ENCODE peak calls at places on chromosomes 7 and 10, in nine cellular contexts. R is IMR-90, O is H1, S is spleen, D is A549, E is prostate gland, U is heart left ventricle, K is suprapubic skin, M is uterus. F is an unnamed sample. For H3K4me1, the result is how much of the 10 kb centered on the place peaks cover.

GRCh38 chr10:34345383-34345782 is 469.7 kb downstream of the PARD3 start:
- DNase-seq in M (no peak), D (no peak), R (no peak), S (no peak), K (no peak), U (no peak), E (no peak), O (no peak), F (no peak)

GRCh38 chr7:31751726-31752125 is 64.7 kb downstream of the PPP1R17 start:
- DNase-seq in R (no peak), K (no peak), S (no peak), D (no peak), U (no peak), M (no peak), O (no peak), E (no peak), F (no peak)

GRCh38 chr7:51633596-51633995 is 317.0 kb upstream of the COBL start:
- DNase-seq in O (no peak), E (no peak), M (no peak), D (no peak), S (no peak), R (no peak), U (no peak), K (no peak), F (no peak)

GRCh38 chr7:99098824-99099498 is 44.9 kb downstream of the SMURF1 start:
- DNase-seq in U (no peak), O (no peak), D (peak), R (no peak), K (no peak), S (no peak), M (no peak), E (no peak), F (no peak)

GRCh38 chr10:47137311-47137851 is 162.6 kb upstream of the GDF10 start:
- DNase-seq in R (peak), O (no peak), U (no peak), M (no peak), D (peak), K (no peak), E (no peak), S (no peak), F (peak)

GRCh38 chr7:24283900-24284698 is at the start of gene NPY:
- DNase-seq in K (no peak), D (no peak), R (no peak), E (no peak), O (peak), M (no peak), U (no peak), S (peak), F (no peak)

GRCh38 chr10:101775273-101776131 is at the start of gene FGF8:
- DNase-seq in E (no peak), R (no peak), O (peak), D (no peak), U (no peak), S (no peak), M (no peak), K (no peak), F (no peak)

GRCh38 chr10:50361946-50362345 is 110.6 kb upstream of the ASAH2 start:
- DNase-seq in S (no peak), E (no peak), M (no peak), U (no peak), R (no peak), D (no peak), O (no peak), K (no peak), F (no peak)

GRCh38 chr7:435518-436366 is 83.9 kb downstream of the PDGFA start:
- DNase-seq in O (no peak), D (peak), K (no peak), U (peak), E (peak), M (no peak), S (no peak), R (peak), F (no peak)

GRCh38 chr10:110425684-110426293 is 71.9 kb upstream of the DUSP5 start:
- DNase-seq in O (no peak), K (no peak), M (no peak), D (peak), R (peak), U (no peak), E (no peak), S (no peak), F (no peak)

GRCh38 chr10:130362308-130362761 is 226.1 kb downstream of the GLRX3 start:
- DNase-seq in E (no peak), D (no peak), U (peak), S (no peak), M (no peak), O (no peak), R (no peak), K (no peak), F (no peak)

GRCh38 chr7:98493379-98493778 is 92.5 kb upstream of the BAIAP2L1 start:
- DNase-seq in E (no peak), K (no peak), U (no peak), R (no peak), O (no peak), M (no peak), S (no peak), D (no peak), F (no peak)

GRCh38 chr10:4371691-4372295 is 454.2 kb upstream of the AKR1E2 start:
- DNase-seq in S (no peak), K (no peak), E (no peak), R (no peak), O (no peak), D (no peak), M (no peak), U (no peak), F (no peak)

GRCh38 chr7:154871483-154871882 is 131.4 kb downstream of the PAXIP1 start:
- DNase-seq in D (no peak), U (no peak), R (no peak), M (no peak), K (no peak), O (no peak), E (no peak), S (peak), F (no peak)

GRCh38 chr7:24656608-24657007 is 83.4 kb downstream of the PALS2 start:
- DNase-seq in E (no peak), R (no peak), U (no peak), K (no peak), M (no peak), O (no peak), D (no peak), S (no peak), F (no peak)

GRCh38 chr7:112056409-112056808 is 149.8 kb downstream of the DOCK4 start:
- DNase-seq in D (peak), U (no peak), E (no peak), R (peak), M (no peak), S (no peak), K (no peak), O (no peak), F (no peak)

GRCh38 chr7:155283565-155284194 is 14.0 kb upstream of the INSIG1 start:
- DNase-seq in U (no peak), S (no peak), E (no peak), M (no peak), R (no peak), O (no peak), D (no peak), K (no peak), F (no peak)

GRCh38 chr10:968546-969199 is 19.6 kb upstream of the GTPBP4 start:
- DNase-seq in K (peak), E (no peak), U (no peak), O (no peak), D (no peak), S (no peak), R (no peak), M (no peak), F (no peak)

GRCh38 chr7:85685901-85686300 is 499.0 kb upstream of the SEMA3D start:
- DNase-seq in R (no peak), E (no peak), D (no peak), U (no peak), K (no peak), M (no peak), O (no peak), S (no peak), F (no peak)

GRCh38 chr10:17963431-17963830 is 11.7 kb downstream of the SLC39A12 start:
- DNase-seq in D (no peak), S (no peak), R (no peak), M (no peak), K (no peak), U (no peak), E (no peak), O (no peak), F (no peak)

GRCh38 chr10:614341-614664 is 75.2 kb downstream of the DIP2C start:
- DNase-seq in U (peak), D (no peak), M (no peak), S (peak), E (no peak), R (no peak), O (no peak), K (no peak), F (no peak)

GRCh38 chr10:29392376-29393021 is 103.6 kb downstream of the LYZL1 start:
- DNase-seq in K (no peak), E (no peak), M (peak), R (peak), O (peak), U (no peak), D (peak), S (no peak), F (peak)

GRCh38 chr7:145263886-145264285 is 428.0 kb upstream of the TPK1 start:
- DNase-seq in R (no peak), E (no peak), S (no peak), O (no peak), D (no peak), U (no peak), M (no peak), K (no peak), F (no peak)

GRCh38 chr7:118642396-118642795 is 417.9 kb downstream of the ANKRD7 start:
- DNase-seq in S (no peak), D (no peak), K (no peak), O (no peak), U (no peak), E (no peak), M (no peak), R (no peak), F (peak)

GRCh38 chr7:158646766-158647474 is 57.7 kb downstream of the NCAPG2 start:
- DNase-seq in R (no peak), O (peak), S (no peak), E (no peak), K (no peak), M (no peak), D (no peak), U (no peak), F (no peak)

GRCh38 chr10:4685904-4686643 is 139.9 kb upstream of the AKR1E2 start:
- DNase-seq in D (no peak), O (no peak), M (no peak), U (no peak), S (no peak), E (no peak), K (no peak), R (no peak), F (no peak)

GRCh38 chr10:43322769-43323168 is 48.7 kb upstream of the FXYD4 start:
- DNase-seq in K (peak), E (peak), D (peak), O (peak), M (peak), S (peak), U (peak), R (peak), F (peak)
- TF ChIP-seq CTCF in K (no peak), E (no peak), D (no peak), O (no peak), M (no peak), S (no peak), U (no peak), R (no peak), F (no peak)

GRCh38 chr10:103696411-103697145 is 158.8 kb downstream of the SH3PXD2A start:
- DNase-seq in O (peak), K (no peak), R (peak), E (no peak), M (peak), S (peak), D (peak), U (peak), F (no peak)
- TF ChIP-seq POLR2A in O (no peak), K (no peak), R (peak), E (no peak), M (no peak), S (no peak), D (no peak), U (no peak), F (no peak)

GRCh38 chr7:73740212-73740611 is 1.6 kb upstream of the ABHD11 start:
- DNase-seq in D (no peak), K (no peak), M (no peak), U (no peak), R (no peak), O (no peak), S (no peak), E (no peak), F (no peak)
- H3K4me1 ChIP-seq in D (under half), K (under half), M (under half), U (under half), R (under half), O (under half), S (under half), E (under half), F (under half)

DNA sequence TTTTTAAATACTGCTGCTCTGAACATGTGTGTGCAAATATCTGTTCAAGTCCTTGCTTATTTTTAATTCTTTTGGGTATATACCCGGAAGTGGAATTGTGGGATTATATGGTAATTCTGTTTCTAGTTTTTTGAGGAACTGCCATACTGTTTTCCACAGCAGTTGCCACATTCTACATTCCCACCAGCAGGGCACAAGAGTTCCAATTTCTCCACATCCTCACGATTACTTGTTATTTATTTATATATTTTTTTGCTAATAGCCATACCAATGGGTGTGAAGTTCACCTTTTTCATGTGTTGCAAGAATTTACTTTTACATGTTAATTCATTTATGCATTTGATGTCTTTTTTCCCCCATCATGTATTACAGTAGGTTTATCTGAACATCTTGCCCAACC is 79.6 kb upstream of the CXCL12 start:
- DNase-seq in S (no peak), O (no peak), K (no peak), E (no peak), R (no peak), M (no peak), U (no peak), D (no peak), F (no peak)
- TF ChIP-seq CTCF in S (no peak), O (no peak), K (no peak), E (no peak), R (no peak), M (no peak), U (no peak), D (no peak), F (no peak)

GRCh38 chr7:102426268-102427031 is 6.9 kb upstream of the ORAI2 start:
- DNase-seq in U (no peak), D (no peak), M (no peak), S (peak), R (no peak), E (no peak), O (no peak), K (no peak), F (no peak)

GRCh38 chr7:102429141-102429904 is 4.1 kb upstream of the ORAI2 start:
- DNase-seq in K (no peak), D (no peak), M (no peak), S (no peak), U (no peak), R (no peak), O (no peak), E (no peak), F (no peak)

GRCh38 chr7:102424787-102425218 is 8.6 kb upstream of the ORAI2 start:
- DNase-seq in R (no peak), E (no peak), O (no peak), D (no peak), M (no peak), K (no peak), U (no peak), S (peak), F (no peak)

GRCh38 chr7:102424129-102424551 is 9.2 kb upstream of the ORAI2 start:
- DNase-seq in U (no peak), M (no peak), K (no peak), S (no peak), O (no peak), D (no peak), R (no peak), E (no peak), F (no peak)

DNA sequence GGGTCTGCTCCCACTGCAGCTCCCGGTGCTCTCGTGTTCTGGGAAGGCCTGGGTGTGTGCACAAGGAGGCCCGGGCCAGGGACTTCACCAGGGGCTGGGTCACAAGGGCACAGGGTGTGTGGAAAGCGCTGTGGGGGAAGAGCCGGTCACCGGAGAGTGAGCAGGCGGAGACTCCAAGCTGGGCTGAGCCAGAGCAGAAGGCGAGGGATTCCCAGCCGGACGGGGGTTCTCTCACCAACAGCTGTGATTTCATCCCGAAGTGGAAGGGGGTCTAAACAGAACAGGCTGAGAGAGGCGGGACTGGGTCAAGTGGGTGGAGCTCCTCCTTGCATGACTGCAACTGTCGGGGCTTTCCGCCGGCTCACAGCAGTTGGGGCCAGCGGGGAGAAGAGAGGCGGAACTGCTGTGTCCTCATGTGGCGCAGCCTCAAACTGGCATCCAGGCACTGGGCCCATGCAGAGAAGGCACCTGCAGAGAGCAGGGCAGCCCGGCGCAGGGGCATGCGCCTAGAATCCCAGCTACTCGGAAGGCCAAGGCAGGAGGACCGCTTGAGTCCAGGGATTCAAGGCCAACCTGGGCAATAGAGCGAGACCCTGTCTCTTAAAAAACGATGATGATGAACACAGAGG is 7.6 kb upstream of the ORAI2 start:
- DNase-seq in O (no peak), K (no peak), U (no peak), S (peak), M (no peak), E (no peak), D (no peak), R (no peak), F (no peak)
- TF ChIP-seq POLR2A in O (no peak), K (no peak), U (no peak), S (peak), M (no peak), E (no peak), D (no peak), R (no peak), F (no peak)

DNA sequence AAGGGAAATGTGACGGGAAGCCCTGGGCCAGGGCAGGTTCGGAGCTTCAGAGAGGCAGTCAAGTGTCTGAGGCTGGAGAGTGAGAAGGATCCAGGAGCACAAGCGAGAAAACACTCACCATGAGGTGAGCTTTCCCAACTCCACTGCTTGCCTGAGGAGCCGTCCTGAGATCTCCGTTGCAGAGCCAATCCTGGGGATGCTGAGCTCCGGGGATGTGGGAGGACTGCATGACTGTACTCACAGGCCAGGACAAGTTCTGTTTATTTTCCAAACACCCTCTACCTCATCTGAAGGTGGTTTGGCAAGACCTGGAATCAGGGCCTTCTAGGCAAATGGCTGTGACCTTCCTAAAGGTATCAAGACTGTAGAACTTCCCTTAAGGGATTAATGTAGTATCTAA is 38.7 kb downstream of the GLI3 start:
- DNase-seq in D (no peak), R (no peak), E (peak), M (peak), O (no peak), S (no peak), U (no peak), K (no peak), F (peak)
- H3K4me1 ChIP-seq in D (under half), R (under half), E (under half), M (under half), O (under half), S (under half), U (under half), K (under half), F (under half)

DNA sequence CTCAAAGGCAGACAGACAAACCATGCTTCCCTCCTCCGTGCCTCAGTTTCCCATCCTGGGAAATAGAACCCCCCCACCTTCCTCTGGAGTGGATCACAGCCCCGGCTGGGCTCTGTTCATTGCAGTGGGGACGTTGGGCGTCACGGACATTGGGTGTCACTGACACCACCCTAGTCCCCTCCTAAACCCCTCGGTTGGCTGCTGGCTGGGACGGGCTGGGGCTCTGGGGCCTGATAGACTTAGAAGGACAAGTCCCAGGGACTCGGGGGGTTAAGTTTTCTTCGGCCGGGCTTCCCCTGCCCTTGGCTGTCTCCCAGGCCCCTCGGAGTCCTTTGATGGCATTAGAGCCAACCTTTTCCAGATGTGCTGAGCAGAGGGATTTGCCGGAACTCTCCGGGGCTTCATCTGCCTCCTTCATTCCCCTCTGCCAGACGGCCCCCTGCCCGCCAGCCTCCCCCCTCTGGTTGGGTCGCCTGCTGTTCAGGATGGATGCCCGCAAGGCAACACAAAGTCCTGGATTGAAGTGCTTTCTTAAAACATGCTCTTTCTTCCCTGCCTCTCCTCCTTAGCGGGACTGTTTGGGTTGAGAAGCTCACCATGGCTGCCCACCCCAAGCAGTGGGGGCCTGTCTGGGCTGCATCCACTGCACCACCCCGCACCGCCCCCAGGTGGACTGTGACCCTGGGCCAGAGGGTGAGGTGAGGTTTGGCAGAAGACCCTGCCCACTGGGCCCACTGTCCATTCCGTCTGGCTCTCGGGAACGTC is 73.0 kb downstream of the COL26A1 start:
- DNase-seq in M (no peak), E (no peak), S (no peak), U (no peak), D (no peak), K (no peak), R (no peak), O (peak), F (no peak)
- TF ChIP-seq CTCF in M (no peak), E (no peak), S (no peak), U (no peak), D (no peak), K (no peak), R (no peak), O (peak), F (no peak)